ENCODE peak calls at places on chromosome 14, in four cellular contexts. Z is mucosa of descending colon, L is breast epithelium, I is sigmoid colon. Y is an unnamed sample. For H3K9me3, the result is how much of the 10 kb centered on the place peaks cover.

GRCh38 chr14:34204774-34205173 is 253.9 kb upstream of the EGLN3 start:
- DNase-seq in Z (no peak), L (no peak), I (no peak), Y (no peak)

GRCh38 chr14:105400016-105400415 is 1.7 kb downstream of the TEX22 start:
- DNase-seq in Z (peak), L (no peak), I (no peak), Y (no peak)

GRCh38 chr14:23406244-23406643 is 1.8 kb downstream of the MYH6 start:
- DNase-seq in Z (no peak), L (no peak), I (no peak), Y (no peak)

GRCh38 chr14:38221077-38221476 is 13.4 kb downstream of the SSTR1 start:
- DNase-seq in Z (no peak), L (no peak), I (no peak), Y (no peak)

GRCh38 chr14:70697681-70698080 is 56.0 kb downstream of the TTC9 start:
- DNase-seq in Z (no peak), L (no peak), I (no peak), Y (no peak)

GRCh38 chr14:75702107-75702506 is 41.1 kb downstream of the TTLL5 start:
- DNase-seq in Z (no peak), L (no peak), I (no peak), Y (no peak)

GRCh38 chr14:54642950-54643695 is 76.2 kb downstream of the SAMD4A start:
- DNase-seq in Z (no peak), L (no peak), I (no peak), Y (no peak)

GRCh38 chr14:62691613-62692489 is 353.4 kb downstream of the KCNH5 start:
- DNase-seq in Z (no peak), L (peak), I (no peak), Y (no peak)

GRCh38 chr14:52473557-52473956 is 78.7 kb downstream of the TXNDC16 start:
- DNase-seq in Z (no peak), L (no peak), I (no peak), Y (no peak)

GRCh38 chr14:23252420-23253333 is 14.9 kb downstream of the RNF212B start:
- DNase-seq in Z (no peak), L (no peak), I (no peak), Y (no peak)

GRCh38 chr14:55535521-55536207 is 44.3 kb upstream of the KTN1 start:
- DNase-seq in Z (no peak), L (no peak), I (no peak), Y (no peak)

GRCh38 chr14:102544034-102544744 is 34.6 kb upstream of the ANKRD9 start:
- DNase-seq in Z (no peak), L (no peak), I (no peak), Y (no peak)

GRCh38 chr14:61581955-61582615 is 113.2 kb upstream of the HIF1A start:
- DNase-seq in Z (no peak), L (no peak), I (no peak), Y (no peak)

GRCh38 chr14:104871145-104871655 is 6.1 kb downstream of the CEP170B start:
- DNase-seq in Z (peak), L (no peak), I (peak), Y (no peak)

GRCh38 chr14:68781161-68782021 is 11.5 kb downstream of the ZFP36L1 start:
- DNase-seq in Z (peak), L (peak), I (peak), Y (no peak)

GRCh38 chr14:94619297-94619696 is 7.1 kb downstream of the SERPINA3 start:
- DNase-seq in Z (no peak), L (no peak), I (no peak), Y (no peak)
- H3K9me3 ChIP-seq in Z (under half), L (under half), I (under half), Y (under half)

DNA sequence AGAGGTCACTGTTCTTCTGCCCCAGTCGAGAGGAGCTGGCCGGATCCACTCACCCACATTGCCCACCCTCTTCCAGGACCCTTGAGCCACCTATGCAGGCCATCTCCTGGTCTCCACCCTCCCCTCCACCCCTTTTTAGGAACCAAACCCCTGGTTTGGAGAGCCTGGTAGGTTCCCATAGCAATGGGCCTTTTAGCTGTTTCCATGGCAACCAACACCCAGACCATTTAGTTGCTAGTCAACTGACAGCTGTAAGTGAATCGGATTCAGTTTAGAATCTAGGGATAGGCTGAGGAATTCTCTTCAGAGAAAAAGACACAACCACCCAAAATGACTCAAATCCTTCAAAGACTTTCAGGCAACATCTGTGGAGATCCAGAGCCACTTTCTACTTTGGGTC is 16.5 kb downstream of the NPC2 start:
- DNase-seq in Z (no peak), L (no peak), I (no peak), Y (no peak)
- H3K9me3 ChIP-seq in Z (under half), L (under half), I (under half), Y (under half)

GRCh38 chr14:28867571-28867970 is 101.0 kb downstream of the FOXG1 start:
- DNase-seq in Z (no peak), L (no peak), I (no peak), Y (no peak)

GRCh38 chr14:28870033-28870564 is 103.5 kb downstream of the FOXG1 start:
- DNase-seq in Z (no peak), L (no peak), I (no peak), Y (no peak)
- H3K9me3 ChIP-seq in Z (under half), L (under half), I (under half), Y (under half)

DNA sequence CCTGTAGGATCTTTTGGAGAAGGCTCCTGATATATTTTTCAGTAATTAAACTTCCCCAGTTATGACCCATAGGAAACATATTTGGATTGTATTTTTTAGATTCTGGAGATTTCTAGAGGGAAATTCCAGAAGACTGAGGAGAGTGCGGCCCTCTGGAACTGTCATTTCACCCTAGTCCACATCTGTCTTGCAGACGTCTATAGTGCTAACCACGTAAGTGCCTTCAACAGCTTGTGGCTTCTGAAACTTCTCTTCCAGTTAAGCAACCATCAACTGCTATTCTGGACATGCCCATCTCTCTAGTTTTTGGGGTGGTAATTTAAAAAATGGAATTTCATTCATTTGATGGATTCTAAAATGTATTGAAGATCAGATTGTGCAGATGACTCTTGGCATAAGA is 1098.8 kb downstream of the TMEM121 start:
- DNase-seq in Z (no peak), L (no peak), I (no peak), Y (no peak)
- H3K9me3 ChIP-seq in Z (under half), L (under half), I (under half), Y (under half)